ENCODE peak calls at places on chromosome 2, in ten cellular contexts. One of them, this sample, is unnamed.

GRCh38 chr2:28976584-28976983 is 4.5 kb upstream of the TOGARAM2 start:
- DNase-seq in A172: peak; percentile 99
- DNase-seq in NCI-H1694 treated with DMSO at 0.1 percent for 48 hours: no peak
- DNase-seq in uterus: no peak
- DNase-seq in AG09309: no peak
- DNase-seq in WTC11: no peak
- DNase-seq in transverse colon: no peak
- DNase-seq in BJ: no peak
- DNase-seq in Right ventricle myocardium inferior: no peak
- DNase-seq in NCI-H187 treated with DMSO at 0.1 percent for 48 hours: no peak
- DNase-seq in this sample: no peak

GRCh38 chr2:178256382-178257053 is 62.2 kb downstream of the OSBPL6 start:
- DNase-seq in A172: no peak
- DNase-seq in NCI-H1694 treated with DMSO at 0.1 percent for 48 hours: no peak
- DNase-seq in uterus: no peak
- DNase-seq in AG09309: no peak
- DNase-seq in WTC11: no peak
- DNase-seq in transverse colon: no peak
- DNase-seq in BJ: no peak
- DNase-seq in Right ventricle myocardium inferior: no peak
- DNase-seq in NCI-H187 treated with DMSO at 0.1 percent for 48 hours: no peak
- DNase-seq in this sample: no peak

GRCh38 chr2:191165190-191165643 is 14.4 kb upstream of the STAT4 start:
- DNase-seq in A172: peak; percentile 64
- DNase-seq in NCI-H1694 treated with DMSO at 0.1 percent for 48 hours: peak; percentile 61
- DNase-seq in uterus: no peak
- DNase-seq in AG09309: no peak
- DNase-seq in WTC11: no peak
- DNase-seq in transverse colon: no peak
- DNase-seq in BJ: peak; percentile 20
- DNase-seq in Right ventricle myocardium inferior: no peak
- DNase-seq in NCI-H187 treated with DMSO at 0.1 percent for 48 hours: no peak
- DNase-seq in this sample: no peak

GRCh38 chr2:60268032-60268431 is 285.4 kb downstream of the BCL11A start:
- DNase-seq in A172: no peak
- DNase-seq in NCI-H1694 treated with DMSO at 0.1 percent for 48 hours: no peak
- DNase-seq in uterus: no peak
- DNase-seq in AG09309: no peak
- DNase-seq in WTC11: no peak
- DNase-seq in transverse colon: no peak
- DNase-seq in BJ: no peak
- DNase-seq in Right ventricle myocardium inferior: no peak
- DNase-seq in NCI-H187 treated with DMSO at 0.1 percent for 48 hours: no peak
- DNase-seq in this sample: no peak

GRCh38 chr2:236354056-236354940 is 90.1 kb upstream of the ASB18 start:
- DNase-seq in A172: no peak
- DNase-seq in NCI-H1694 treated with DMSO at 0.1 percent for 48 hours: no peak
- DNase-seq in uterus: no peak
- DNase-seq in AG09309: no peak
- DNase-seq in WTC11: no peak
- DNase-seq in transverse colon: no peak
- DNase-seq in BJ: no peak
- DNase-seq in Right ventricle myocardium inferior: no peak
- DNase-seq in NCI-H187 treated with DMSO at 0.1 percent for 48 hours: no peak
- DNase-seq in this sample: no peak

GRCh38 chr2:11492720-11493119 is 26.8 kb upstream of the E2F6 start:
- DNase-seq in A172: no peak
- DNase-seq in NCI-H1694 treated with DMSO at 0.1 percent for 48 hours: no peak
- DNase-seq in uterus: no peak
- DNase-seq in AG09309: no peak
- DNase-seq in WTC11: no peak
- DNase-seq in transverse colon: no peak
- DNase-seq in BJ: no peak
- DNase-seq in Right ventricle myocardium inferior: no peak
- DNase-seq in NCI-H187 treated with DMSO at 0.1 percent for 48 hours: no peak
- DNase-seq in this sample: no peak

GRCh38 chr2:222269132-222269531 is 29.7 kb downstream of the PAX3 start:
- DNase-seq in A172: no peak
- DNase-seq in NCI-H1694 treated with DMSO at 0.1 percent for 48 hours: no peak
- DNase-seq in uterus: no peak
- DNase-seq in AG09309: no peak
- DNase-seq in WTC11: no peak
- DNase-seq in transverse colon: no peak
- DNase-seq in BJ: no peak
- DNase-seq in Right ventricle myocardium inferior: no peak
- DNase-seq in NCI-H187 treated with DMSO at 0.1 percent for 48 hours: no peak
- DNase-seq in this sample: no peak

GRCh38 chr2:199434555-199434954 is 23.2 kb downstream of the SATB2 start:
- DNase-seq in A172: no peak
- DNase-seq in NCI-H1694 treated with DMSO at 0.1 percent for 48 hours: no peak
- DNase-seq in uterus: no peak
- DNase-seq in AG09309: no peak
- DNase-seq in WTC11: no peak
- DNase-seq in transverse colon: no peak
- DNase-seq in BJ: no peak
- DNase-seq in Right ventricle myocardium inferior: no peak
- DNase-seq in NCI-H187 treated with DMSO at 0.1 percent for 48 hours: no peak
- DNase-seq in this sample: no peak

This sample was measured in MG63.